ENCODE peak calls at places on chromosomes 13 and 19, in five cellular contexts. F is GM12878, G is upper lobe of left lung, X is HepG2, C is K562. B is an unnamed sample.

GRCh38 chr13:48078251-48078656 is 16.6 kb downstream of the MED4 start:
- ATAC-seq in F (peak), G (no peak), X (peak), C (no peak), B (no peak)

GRCh38 chr19:47075941-47076340 is 27.5 kb upstream of the TMEM160 start:
- ATAC-seq in F (no peak), G (no peak), X (no peak), C (no peak), B (no peak)

GRCh38 chr19:12626958-12627357 is 16.2 kb downstream of the ZNF791 start:
- ATAC-seq in F (no peak), G (no peak), X (no peak), C (no peak), B (no peak)

GRCh38 chr19:4575267-4575793 is 15.8 kb upstream of the SEMA6B start:
- ATAC-seq in F (peak), G (peak), X (peak), C (peak), B (peak)

GRCh38 chr13:20991741-20992520 is 69.5 kb downstream of the LATS2 start:
- ATAC-seq in F (no peak), G (no peak), X (no peak), C (no peak), B (no peak)

GRCh38 chr13:47796816-47797215 is 204.3 kb downstream of the SUCLA2 start:
- ATAC-seq in F (no peak), G (no peak), X (no peak), C (no peak), B (no peak)

GRCh38 chr19:39745645-39746044 is 7.8 kb upstream of the CLC start:
- ATAC-seq in F (no peak), G (no peak), X (no peak), C (no peak), B (no peak)

GRCh38 chr19:45451181-45451849 is 16.5 kb upstream of the FOSB start:
- ATAC-seq in F (peak), G (peak), X (no peak), C (peak), B (peak)

GRCh38 chr13:23776698-23777570 is 112.3 kb downstream of the MIPEP start:
- ATAC-seq in F (peak), G (no peak), X (no peak), C (no peak), B (no peak)

GRCh38 chr13:23778879-23779278 is 110.3 kb downstream of the MIPEP start:
- ATAC-seq in F (no peak), G (peak), X (peak), C (no peak), B (peak)

GRCh38 chr13:23778007-23778687 is 111.1 kb downstream of the MIPEP start:
- ATAC-seq in F (peak), G (no peak), X (no peak), C (no peak), B (no peak)

GRCh38 chr13:23772717-23773116 is 116.5 kb downstream of the MIPEP start:
- ATAC-seq in F (no peak), G (no peak), X (no peak), C (no peak), B (no peak)

DNA sequence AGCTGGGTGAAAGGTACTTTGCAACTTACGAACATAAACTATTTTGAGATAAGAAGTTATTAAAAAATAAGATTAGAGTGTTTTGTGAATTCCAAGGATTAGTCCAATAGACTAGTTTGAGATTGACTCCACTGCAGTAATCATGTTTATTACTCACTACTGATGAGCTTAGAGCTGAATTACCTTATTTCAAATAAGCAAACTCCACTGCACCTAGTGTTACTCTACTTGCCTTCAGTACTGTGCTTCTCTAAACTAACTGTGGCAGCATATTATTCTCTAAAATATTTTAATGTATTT is 111.7 kb downstream of the MIPEP start:
- ATAC-seq in F (peak), G (no peak), X (no peak), C (no peak), B (no peak)
- TF ChIP-seq CTCF in F (no peak), G (no peak), X (no peak), C (no peak), B (no peak)

GRCh38 chr19:3464797-3465235 is 15.5 kb downstream of the SMIM24 start:
- ATAC-seq in F (no peak), G (no peak), X (no peak), C (peak), B (no peak)
- TF ChIP-seq POLR2AphosphoS5 in F (no peak), G (no peak), X (no peak), C (no peak), B (no peak)

GRCh38 chr13:50415428-50415827 is 400.2 kb downstream of the KCNRG start:
- ATAC-seq in F (no peak), G (no peak), X (no peak), C (no peak), B (no peak)

GRCh38 chr13:50409186-50409585 is 393.9 kb downstream of the KCNRG start:
- ATAC-seq in F (no peak), G (no peak), X (no peak), C (no peak), B (no peak)

GRCh38 chr13:50410921-50411712 is 395.9 kb downstream of the KCNRG start:
- ATAC-seq in F (no peak), G (peak), X (peak), C (peak), B (no peak)

GRCh38 chr13:50414640-50415039 is 399.4 kb downstream of the KCNRG start:
- ATAC-seq in F (no peak), G (no peak), X (no peak), C (no peak), B (no peak)

DNA sequence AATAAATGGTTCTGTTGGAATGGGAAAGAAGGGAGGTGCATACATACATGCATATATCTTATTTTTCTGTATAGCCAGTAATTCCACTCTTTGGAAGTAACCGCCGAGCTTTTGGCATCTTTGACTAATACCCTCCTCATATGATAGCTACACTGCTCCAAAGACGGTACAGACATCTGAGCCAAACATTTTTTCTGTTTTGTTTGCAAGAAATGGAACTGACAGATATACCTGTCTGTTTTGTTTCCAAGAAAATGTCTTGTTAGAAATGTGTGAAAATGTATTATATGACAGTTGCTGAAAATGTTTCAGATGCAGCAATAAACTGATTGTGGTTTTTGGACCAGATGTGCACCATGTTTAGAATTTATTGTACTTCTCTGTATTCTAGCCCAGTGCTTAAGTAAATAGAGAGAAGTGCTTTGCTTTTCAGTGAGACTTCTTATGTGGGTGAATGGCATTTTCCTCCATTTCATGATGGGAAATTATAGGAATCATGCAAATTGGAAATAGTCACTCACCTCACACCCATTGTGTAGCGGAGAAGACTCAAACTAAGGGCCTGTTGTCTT is 396.9 kb downstream of the KCNRG start:
- ATAC-seq in F (no peak), G (no peak), X (no peak), C (no peak), B (no peak)
- TF ChIP-seq EP300 in F (no peak), G (no peak), X (no peak), C (no peak), B (no peak)

DNA sequence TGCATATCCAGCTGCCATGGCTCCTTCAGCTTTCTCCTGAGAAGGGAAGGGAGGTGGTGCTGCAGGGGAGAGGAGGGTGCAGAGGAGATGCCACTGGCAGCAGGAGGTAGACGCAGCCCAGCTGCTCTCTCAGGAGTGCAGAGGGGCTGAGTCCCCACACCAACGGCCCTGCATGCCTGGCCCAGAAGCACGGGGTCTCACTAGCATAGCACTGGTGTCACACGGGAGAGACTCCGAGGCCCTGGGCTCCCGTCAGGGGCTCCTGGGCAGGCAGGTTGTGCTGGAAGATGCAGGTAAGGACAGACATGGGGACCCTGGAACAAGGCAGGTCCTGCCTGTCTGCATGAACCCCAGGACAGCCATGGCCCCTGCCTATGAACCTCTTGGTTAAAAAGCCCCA is 80.1 kb downstream of the C1QTNF9 start:
- ATAC-seq in F (no peak), G (no peak), X (no peak), C (no peak), B (no peak)
- TF ChIP-seq CTCF in F (no peak), G (no peak), X (no peak), C (no peak), B (no peak)

GRCh38 chr19:55160128-55160985 is 2.8 kb upstream of the TNNI3 start:
- ATAC-seq in F (peak), G (peak), X (peak), C (peak), B (peak)

GRCh38 chr19:55160986-55161365 is 3.4 kb upstream of the TNNI3 start:
- ATAC-seq in F (no peak), G (no peak), X (no peak), C (no peak), B (no peak)

GRCh38 chr19:55157064-55157908 is at the start of gene TNNI3:
- ATAC-seq in F (no peak), G (peak), X (no peak), C (no peak), B (no peak)

GRCh38 chr19:55158423-55158822 is 891 bp upstream of the TNNI3 start:
- ATAC-seq in F (no peak), G (no peak), X (no peak), C (peak), B (no peak)

DNA sequence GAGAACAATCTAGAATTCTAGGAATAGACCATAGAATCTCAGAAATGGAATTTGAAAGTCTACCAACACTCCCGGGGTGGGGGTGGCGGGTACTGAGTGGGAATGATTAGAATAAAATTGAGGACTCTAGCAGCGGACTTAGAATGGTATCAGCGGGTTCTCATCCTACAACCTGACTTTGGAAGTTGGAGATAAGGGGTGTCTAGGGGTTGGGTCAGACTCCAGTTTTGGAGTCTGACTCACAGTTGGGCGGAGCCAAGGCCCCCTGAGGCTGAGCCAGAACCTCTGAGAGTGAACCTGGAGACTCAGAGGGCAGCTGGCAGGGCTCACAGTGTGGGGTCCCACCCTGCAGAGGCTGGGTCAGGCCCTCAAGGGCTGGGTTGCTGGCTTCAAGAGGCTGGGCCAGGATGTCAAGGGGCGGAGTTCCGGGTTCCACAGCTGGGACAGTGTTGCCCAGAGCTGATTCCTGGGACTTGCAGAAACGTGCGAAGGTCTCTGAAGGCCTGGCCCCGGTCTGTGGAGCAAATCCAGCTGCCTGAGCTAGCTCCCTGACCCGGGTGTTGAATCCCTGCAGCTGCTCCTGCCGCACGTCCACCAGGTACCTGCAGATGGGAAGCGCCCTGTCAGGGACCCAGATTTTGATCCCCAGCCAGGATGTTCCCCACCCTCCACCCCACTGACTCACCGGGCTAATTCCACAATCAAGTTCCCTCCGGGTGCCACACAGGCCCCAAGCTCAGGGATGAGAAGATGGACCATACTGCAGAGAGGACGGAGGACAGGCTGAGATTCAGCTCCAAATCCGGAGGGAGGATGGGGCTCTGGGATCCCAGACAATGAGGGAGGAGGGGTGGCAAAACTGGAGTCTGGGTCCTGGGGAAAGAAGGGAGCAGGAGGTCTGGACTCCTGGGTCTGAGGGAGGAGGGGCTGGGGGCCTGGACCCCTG is 1.6 kb upstream of the TNNI3 start:
- ATAC-seq in F (no peak), G (no peak), X (no peak), C (peak), B (peak)
- TF ChIP-seq POLR2AphosphoS5 in F (no peak), G (no peak), X (no peak), C (peak), B (no peak)

GRCh38 chr13:44816701-44817684 is 172.3 kb downstream of the NUFIP1 start:
- ATAC-seq in F (no peak), G (no peak), X (no peak), C (no peak), B (no peak)

GRCh38 chr13:44818428-44818827 is 170.8 kb downstream of the NUFIP1 start:
- ATAC-seq in F (peak), G (no peak), X (peak), C (no peak), B (no peak)

GRCh38 chr13:44818016-44818415 is 171.3 kb downstream of the NUFIP1 start:
- ATAC-seq in F (no peak), G (no peak), X (no peak), C (no peak), B (no peak)

GRCh38 chr13:44819762-44820161 is 169.5 kb downstream of the NUFIP1 start:
- ATAC-seq in F (no peak), G (no peak), X (no peak), C (no peak), B (no peak)

DNA sequence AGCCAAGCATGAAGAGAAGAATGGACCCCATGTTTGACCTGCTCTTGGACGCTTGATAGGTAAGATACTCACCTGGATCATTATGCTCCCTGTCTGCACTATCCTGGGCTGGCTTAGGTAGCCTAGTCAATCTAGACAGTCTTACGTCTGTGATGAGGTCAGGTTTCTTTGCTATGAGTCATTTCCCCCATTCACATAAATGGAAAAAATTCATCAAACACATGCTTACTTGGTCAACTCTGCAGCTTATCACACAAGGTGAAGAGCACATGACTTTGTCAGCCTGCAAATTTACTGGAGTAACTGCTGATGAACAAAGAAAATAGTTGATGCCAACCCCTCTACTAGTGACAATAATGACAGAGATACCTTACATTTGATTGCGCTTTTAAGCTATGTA is 170.0 kb downstream of the NUFIP1 start:
- ATAC-seq in F (peak), G (no peak), X (no peak), C (no peak), B (no peak)
- TF ChIP-seq EP300 in F (no peak), G (no peak), X (no peak), C (no peak), B (no peak)

DNA sequence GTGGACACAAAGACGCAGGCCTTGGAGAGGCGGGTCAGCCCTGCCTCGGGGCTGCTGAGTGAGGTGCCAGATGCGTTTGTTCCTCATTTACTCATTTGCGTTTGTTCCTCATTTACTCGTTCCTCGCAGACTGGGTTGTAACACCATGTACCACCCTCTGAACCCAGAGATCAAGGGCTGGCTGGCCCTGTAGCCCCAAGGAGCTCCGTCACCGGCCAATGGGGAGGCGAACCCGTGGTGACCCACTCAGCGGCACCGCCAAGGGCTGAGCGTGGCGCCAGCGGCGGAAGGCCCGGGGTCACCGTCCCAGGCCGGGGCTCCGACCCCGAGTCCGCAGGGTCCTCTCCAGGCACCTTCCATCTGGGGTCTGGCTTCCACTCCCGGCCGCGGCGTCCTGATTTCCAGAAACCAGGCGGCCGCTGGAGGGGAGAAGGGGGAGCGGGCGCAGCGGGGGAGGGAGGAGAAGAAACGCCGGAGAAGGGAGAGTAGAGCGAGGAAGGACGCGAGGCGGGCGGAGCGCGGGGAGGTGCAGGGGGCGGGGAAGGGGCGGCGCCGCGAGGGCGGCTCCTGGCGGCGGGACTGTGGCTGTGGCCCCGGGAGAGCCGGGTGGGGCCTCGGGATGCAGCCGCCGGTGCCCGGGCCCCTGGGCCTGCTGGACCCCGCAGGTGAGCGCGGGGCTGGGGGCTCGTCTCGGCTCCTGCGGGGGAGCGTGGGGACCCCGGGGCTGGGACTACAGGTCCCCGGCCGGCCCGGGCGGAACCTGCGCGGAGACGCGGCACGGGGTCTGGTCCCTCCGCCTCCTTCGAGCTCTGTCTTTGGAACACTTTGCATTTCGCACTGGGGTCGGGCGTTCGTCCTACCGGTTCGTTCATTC is at the start of gene TMEM255B:
- ATAC-seq in F (peak), G (peak), X (peak), C (peak), B (peak)
- TF ChIP-seq CTCF in F (peak), G (peak), X (peak), C (peak), B (peak)

GRCh38 chr19:7743425-7743841 is 3.9 kb downstream of the CD209 start:
- ATAC-seq in F (peak), G (no peak), X (no peak), C (no peak), B (no peak)
- TF ChIP-seq POLR2AphosphoS5 in F (no peak), G (no peak), X (no peak), C (no peak), B (no peak)

DNA sequence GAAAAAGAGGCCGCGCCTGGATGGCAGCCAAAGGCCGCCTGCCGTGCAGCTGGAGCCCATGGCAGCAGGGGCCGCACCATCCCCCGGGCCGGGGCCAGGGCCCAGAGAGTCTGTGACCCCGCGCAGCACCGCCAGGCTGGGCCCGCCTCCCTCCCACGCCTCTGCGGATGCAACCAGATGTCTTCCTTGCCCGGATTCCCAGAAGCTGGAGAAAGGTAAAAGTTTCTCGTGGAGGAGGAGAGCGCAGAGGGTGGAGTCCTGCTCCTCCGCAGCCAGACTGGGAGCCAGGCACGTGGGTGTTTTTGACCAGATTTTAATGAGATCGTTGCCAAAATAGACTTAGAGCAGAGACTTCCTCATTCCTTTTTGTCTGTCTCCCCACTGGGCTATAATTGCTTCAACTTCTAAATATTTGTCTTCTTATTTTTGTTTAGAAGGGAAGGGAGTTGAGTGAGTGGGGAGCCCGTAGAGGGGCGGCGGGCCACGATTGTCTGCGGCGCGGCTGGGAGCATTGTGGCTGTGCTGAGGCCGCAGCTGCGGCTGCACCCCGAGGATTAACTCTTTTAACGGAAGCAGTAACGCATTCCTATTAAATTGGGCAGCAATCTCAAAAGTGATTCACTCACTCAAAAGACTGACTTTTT is 22.8 kb upstream of the NDUFS7 start:
- ATAC-seq in F (no peak), G (no peak), X (no peak), C (no peak), B (peak)
- TF ChIP-seq EP300 in F (no peak), G (no peak), X (no peak), C (no peak), B (no peak)

GRCh38 chr19:15869873-15870272 is 28.0 kb downstream of the CYP4F2 start:
- ATAC-seq in F (no peak), G (no peak), X (peak), C (no peak), B (no peak)

GRCh38 chr19:15866646-15867045 is 31.2 kb downstream of the CYP4F2 start:
- ATAC-seq in F (no peak), G (no peak), X (no peak), C (no peak), B (no peak)

GRCh38 chr19:15864824-15865223 is 33.0 kb downstream of the CYP4F2 start:
- ATAC-seq in F (no peak), G (no peak), X (no peak), C (peak), B (no peak)

GRCh38 chr19:15871570-15871969 is 26.3 kb downstream of the CYP4F2 start:
- ATAC-seq in F (no peak), G (no peak), X (peak), C (peak), B (no peak)

GRCh38 chr19:15869109-15869555 is 28.7 kb downstream of the CYP4F2 start:
- ATAC-seq in F (peak), G (peak), X (peak), C (peak), B (peak)
- TF ChIP-seq CTCF in F (peak), G (peak), X (peak), C (peak), B (peak)

B was measured in gastroesophageal sphincter.